ENCODE peak calls at places on chromosomes 12 and 14, in six cellular contexts. O, F, B, C, K and J are unnamed samples.

GRCh38 chr12:30138483-30138882 is 354.7 kb upstream of the TMTC1 start:
- DNase-seq in C (no peak), F (peak), K (peak), O (no peak), B (no peak), J (no peak)

GRCh38 chr14:71647086-71647784 is 285.0 kb upstream of the RGS6 start:
- DNase-seq in O (no peak), B (peak), F (peak), K (no peak), C (no peak), J (no peak)

GRCh38 chr12:113271853-113272561 is 50.7 kb downstream of the TPCN1 start:
- DNase-seq in F (no peak), K (peak), O (peak), C (no peak), B (no peak), J (no peak)

GRCh38 chr12:100901266-100901665 is 106.7 kb downstream of the ANO4 start:
- DNase-seq in C (no peak), K (peak), F (no peak), B (no peak), O (no peak), J (no peak)

GRCh38 chr12:47419500-47419899 is 286.3 kb downstream of the RPAP3 start:
- DNase-seq in K (peak), O (no peak), F (no peak), B (no peak), C (no peak), J (no peak)

GRCh38 chr14:55427439-55427838 is 13.0 kb downstream of the TBPL2 start:
- DNase-seq in O (no peak), F (no peak), K (peak), C (no peak), B (peak), J (no peak)

GRCh38 chr14:65414961-65415589 is 2.5 kb downstream of the FUT8 start:
- DNase-seq in B (no peak), F (peak), C (no peak), O (no peak), K (peak), J (no peak)

GRCh38 chr12:96255077-96255476 is 60.9 kb downstream of the ELK3 start:
- DNase-seq in K (peak), O (peak), B (no peak), F (no peak), C (no peak), J (no peak)

GRCh38 chr12:20127401-20127800 is 240.9 kb upstream of the PDE3A start:
- DNase-seq in F (no peak), O (no peak), C (no peak), K (no peak), B (no peak), J (no peak)

GRCh38 chr14:24310666-24311604 is at the start of gene LTB4R:
- DNase-seq in B (no peak), K (peak), C (peak), O (no peak), F (no peak), J (no peak)

GRCh38 chr12:10362325-10362724 is 27.5 kb downstream of the KLRK1 start:
- DNase-seq in K (no peak), O (no peak), C (no peak), F (no peak), B (no peak), J (no peak)

GRCh38 chr12:99004799-99005474 is 359.8 kb downstream of the APAF1 start:
- DNase-seq in K (no peak), C (no peak), O (no peak), F (peak), B (no peak), J (no peak)

GRCh38 chr12:52645120-52645761 is 6.8 kb downstream of the KRT2 start:
- DNase-seq in B (no peak), F (no peak), C (no peak), K (no peak), O (no peak), J (no peak)

GRCh38 chr12:92408072-92408900 is 262.6 kb upstream of the BTG1 start:
- DNase-seq in C (no peak), B (peak), K (no peak), O (no peak), F (peak), J (no peak)

GRCh38 chr14:72699852-72700257 is 194.0 kb downstream of the DPF3 start:
- DNase-seq in C (no peak), K (peak), B (no peak), O (no peak), F (no peak), J (no peak)

GRCh38 chr12:989751-990278 is 1.2 kb upstream of the ERC1 start:
- DNase-seq in C (no peak), F (peak), O (peak), K (peak), B (no peak), J (no peak)

GRCh38 chr14:51597511-51597920 is 54.2 kb upstream of the FRMD6 start:
- DNase-seq in O (no peak), C (no peak), B (no peak), F (no peak), K (peak), J (no peak)

GRCh38 chr12:69433653-69434052 is 36.5 kb upstream of the FRS2 start:
- DNase-seq in C (no peak), F (no peak), B (no peak), O (no peak), K (no peak), J (no peak)

GRCh38 chr14:68622856-68623255 is 170.0 kb downstream of the ZFP36L1 start:
- DNase-seq in C (no peak), B (no peak), F (no peak), O (peak), K (no peak), J (no peak)

GRCh38 chr12:115922952-115923564 is 354.4 kb downstream of the MED13L start:
- DNase-seq in F (no peak), K (no peak), O (no peak), B (no peak), C (no peak), J (no peak)

GRCh38 chr14:61940669-61941420 is 178.6 kb downstream of the SNAPC1 start:
- DNase-seq in F (peak), K (peak), C (no peak), B (no peak), O (no peak), J (no peak)

GRCh38 chr14:55120466-55121144 is 8.4 kb upstream of the LGALS3 start:
- DNase-seq in C (no peak), F (no peak), B (no peak), O (no peak), K (no peak), J (no peak)

GRCh38 chr14:42665083-42665482 is 1058.4 kb downstream of the LRFN5 start:
- DNase-seq in F (no peak), K (no peak), B (no peak), O (no peak), C (no peak), J (no peak)

GRCh38 chr14:77848031-77848430 is 48.1 kb downstream of the ADCK1 start:
- DNase-seq in K (no peak), C (no peak), B (no peak), F (no peak), O (no peak), J (no peak)

GRCh38 chr12:50120521-50120920 is 8.5 kb downstream of the COX14 start:
- DNase-seq in B (no peak), C (no peak), O (peak), F (no peak), K (no peak), J (no peak)

GRCh38 chr14:62206456-62206855 is 444.2 kb downstream of the SNAPC1 start:
- DNase-seq in C (no peak), O (no peak), B (no peak), F (no peak), K (no peak), J (no peak)

GRCh38 chr12:128818065-128819022 is 5.4 kb downstream of the SLC15A4 start:
- DNase-seq in B (no peak), K (peak), C (no peak), F (no peak), O (no peak), J (no peak)

GRCh38 chr12:46503637-46504036 is 131.1 kb upstream of the SLC38A2 start:
- DNase-seq in O (no peak), K (no peak), F (no peak), B (no peak), C (no peak), J (no peak)

GRCh38 chr12:116736962-116737773 is 701 bp downstream of the SPRING1 start:
- DNase-seq in B (no peak), O (no peak), C (no peak), F (peak), K (no peak), J (no peak)

GRCh38 chr14:103889313-103890051 is 38.8 kb upstream of the TDRD9 start:
- DNase-seq in K (peak), B (no peak), O (no peak), F (no peak), C (no peak), J (no peak)

GRCh38 chr12:132150780-132151144 is 6.5 kb downstream of the NOC4L start:
- DNase-seq in C (no peak), B (no peak), O (no peak), F (no peak), K (no peak), J (no peak)

DNA sequence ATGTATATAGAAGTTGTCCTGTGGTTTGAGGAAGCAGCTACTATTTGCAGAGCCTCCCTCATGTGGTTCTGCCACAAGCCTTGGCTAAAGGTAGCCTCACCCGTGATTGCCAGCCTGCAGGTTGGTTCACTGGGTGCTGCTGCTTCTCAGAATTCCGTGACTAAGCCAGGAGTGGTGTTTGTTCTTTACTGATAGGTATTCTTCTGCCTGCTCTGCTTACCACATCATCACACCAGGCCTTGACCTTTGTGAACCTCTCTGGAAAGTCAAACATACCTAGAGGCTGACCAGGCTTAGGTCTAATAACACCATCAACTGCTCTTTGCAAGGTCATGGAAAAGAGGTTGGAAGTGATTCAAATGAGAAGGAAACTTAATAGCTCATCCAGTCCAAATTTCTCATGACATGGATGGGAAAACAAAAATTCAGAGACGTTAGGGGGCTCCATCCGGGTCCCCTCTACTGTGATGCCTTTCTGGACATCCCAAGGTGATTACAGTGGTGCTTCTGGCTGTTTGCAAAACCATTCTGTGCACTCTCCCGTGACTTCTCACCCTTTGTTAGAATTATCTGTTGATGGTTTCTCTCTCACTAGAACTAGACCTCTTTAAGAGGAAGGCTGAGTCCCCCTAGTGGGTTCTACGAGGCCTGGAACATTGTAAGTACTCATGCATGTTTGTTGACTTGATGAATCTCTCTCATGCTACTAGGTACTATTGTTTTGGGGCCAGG is 8.5 kb upstream of the SOCS2 start:
- DNase-seq in F (peak), B (peak), C (peak), K (peak), O (no peak), J (no peak)
- TF ChIP-seq CTCF in F (peak), B (peak), C (no peak), K (peak), O (no peak), J (no peak)

GRCh38 chr14:88775532-88775931 is 17.2 kb downstream of the EML5 start:
- DNase-seq in C (no peak), B (no peak), O (no peak), K (no peak), F (no peak), J (no peak)
- TF ChIP-seq CTCF in C (no peak), B (no peak), O (no peak), K (no peak), F (no peak), J (no peak)

DNA sequence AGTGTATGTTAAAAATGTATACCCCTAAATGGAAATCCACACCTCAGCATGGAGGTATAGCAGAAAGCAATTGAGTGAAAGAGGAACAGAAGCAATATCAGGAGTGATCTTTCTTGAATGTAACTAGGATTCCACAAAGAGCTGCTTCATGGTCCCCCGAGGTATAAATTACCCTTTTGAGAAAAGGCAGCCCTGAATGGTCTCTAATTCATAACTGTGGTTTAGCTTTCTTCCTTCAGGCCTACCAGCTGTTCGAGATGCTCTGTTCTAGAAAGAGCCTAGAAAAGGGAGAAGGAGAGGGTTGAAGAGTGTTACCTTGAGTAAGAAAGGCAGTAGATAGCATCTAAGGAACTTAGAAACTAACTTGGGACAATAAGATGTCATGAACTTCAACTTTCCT is 42.9 kb upstream of the CSRNP2 start:
- DNase-seq in C (no peak), B (no peak), K (no peak), F (no peak), O (no peak), J (no peak)
- TF ChIP-seq CTCF in C (no peak), B (no peak), K (no peak), F (no peak), O (no peak), J (no peak)

GRCh38 chr14:86646688-86647687 is 1117.0 kb downstream of the FLRT2 start:
- DNase-seq in C (no peak), B (no peak), F (no peak), O (no peak), K (peak), J (no peak)
- TF ChIP-seq CTCF in C (no peak), B (no peak), F (peak), O (no peak), K (no peak), J (no peak)

DNA sequence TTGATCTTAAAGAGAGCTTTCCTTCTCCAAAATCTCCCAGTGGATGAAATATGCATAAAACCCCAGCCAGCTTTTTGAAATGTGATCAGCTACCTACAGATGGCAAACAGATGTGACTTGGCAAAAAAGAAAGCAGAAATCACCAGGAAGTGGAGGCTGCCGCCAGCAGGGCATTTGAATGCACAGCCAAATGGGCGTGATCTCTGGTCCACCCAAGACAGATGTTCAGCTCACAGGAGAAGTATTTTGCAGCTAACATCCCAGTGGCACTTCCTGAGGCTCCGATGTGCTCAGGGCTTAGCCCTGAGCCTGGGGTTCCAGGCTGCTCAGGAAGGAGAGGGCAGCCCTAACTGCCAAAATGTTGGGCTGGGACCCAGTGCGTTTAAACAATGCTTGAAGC is 78.2 kb downstream of the LGMN start:
- DNase-seq in B (no peak), K (peak), O (no peak), C (no peak), F (no peak), J (no peak)
- TF ChIP-seq CTCF in B (no peak), K (no peak), O (no peak), C (no peak), F (no peak), J (no peak)

DNA sequence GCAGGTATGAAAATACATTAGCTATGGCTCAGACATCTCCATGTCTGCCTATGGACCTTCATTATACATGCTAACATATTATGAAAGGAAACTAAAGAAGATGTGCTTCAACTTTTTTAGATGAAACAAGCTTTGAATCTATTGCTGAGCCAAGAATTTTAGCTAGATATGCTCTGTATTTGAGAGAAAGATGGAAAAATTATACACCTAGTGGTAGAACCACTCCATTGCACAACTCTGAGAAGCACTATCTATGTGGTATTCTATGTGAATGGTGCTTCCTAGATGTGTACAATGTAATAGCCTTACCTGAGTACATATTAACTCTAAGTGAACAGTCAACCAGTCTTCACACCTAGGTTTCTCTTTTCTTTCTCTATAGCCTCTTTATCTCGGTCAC is 17.3 kb downstream of the EPYC start:
- DNase-seq in B (no peak), O (no peak), C (no peak), K (no peak), F (no peak), J (no peak)
- TF ChIP-seq CTCF in B (no peak), O (no peak), C (no peak), K (peak), F (peak), J (peak)

GRCh38 chr14:73729015-73729330 is 14.8 kb upstream of the PNMA1 start:
- DNase-seq in C (no peak), O (no peak), F (no peak), B (no peak), K (no peak), J (no peak)
- TF ChIP-seq CTCF in C (no peak), O (no peak), F (no peak), B (no peak), K (no peak), J (no peak)